ENCODE peak calls at places on chromosomes 5 and 9, in nine cellular contexts. U is anterior cingulate cortex; C is GM20000; I is fibroblast of lung; J is ecto neural progenitor cell; D is nephron progenitor cell; W is amniotic stem cell; X is H9; K is activated CD8-positive, alpha-beta T cell treated with anti-CD3 and anti-CD28 coated beads for 36 hours. S is an unnamed sample.

GRCh38 chr9:85114799-85115198 is 445.3 kb downstream of the NTRK2 start:
- DNase-seq in C (peak; percentile 19), D (no peak), W (no peak), X (no peak), J (no peak), U (no peak), K (no peak), I (no peak), S (no peak)

GRCh38 chr9:31119882-31120481 is 1264.5 kb upstream of the ACO1 start:
- DNase-seq in W (no peak), J (no peak), X (peak; percentile 31), D (no peak), C (peak; percentile 11), I (peak; percentile 51), K (peak; percentile 43), U (no peak), S (no peak)

GRCh38 chr9:123715258-123715657 is 214.7 kb downstream of the DENND1A start:
- DNase-seq in D (no peak), W (no peak), X (no peak), K (no peak), J (no peak), I (no peak), C (no peak), U (no peak), S (no peak)

GRCh38 chr9:19769213-19769612 is 19.6 kb downstream of the SLC24A2 start:
- DNase-seq in I (no peak), K (no peak), U (no peak), D (no peak), J (no peak), C (no peak), W (no peak), X (no peak), S (no peak)

GRCh38 chr9:100756217-100756616 is 178.3 kb downstream of the CAVIN4 start:
- DNase-seq in U (no peak), X (no peak), C (no peak), J (no peak), W (no peak), I (no peak), K (no peak), D (no peak), S (no peak)

GRCh38 chr5:127967323-127967982 is 116.1 kb upstream of the SLC12A2 start:
- DNase-seq in U (no peak), K (no peak), W (no peak), J (no peak), I (no peak), D (no peak), C (no peak), X (no peak), S (no peak)

GRCh38 chr9:91907387-91908292 is 42.4 kb downstream of the ROR2 start:
- DNase-seq in W (no peak), C (no peak), D (no peak), J (no peak), X (no peak), K (no peak), I (no peak), U (no peak), S (no peak)

GRCh38 chr5:56876325-56876724 is 33.1 kb upstream of the SETD9 start:
- DNase-seq in U (no peak), X (no peak), C (no peak), W (no peak), J (no peak), D (no peak), K (no peak), I (no peak), S (no peak)

GRCh38 chr5:151454166-151454565 is 6.8 kb downstream of the SLC36A1 start:
- DNase-seq in K (no peak), I (no peak), W (no peak), J (no peak), X (no peak), U (no peak), D (no peak), C (no peak), S (no peak)

GRCh38 chr9:133738039-133738805 is at the start of gene SARDH:
- DNase-seq in U (no peak), C (peak; percentile 82), W (no peak), I (peak; percentile 48), X (peak; percentile 95), K (peak; percentile 81), J (peak; percentile 86), D (peak; percentile 80), S (peak; percentile 29)

GRCh38 chr5:119131530-119132313 is 60.8 kb downstream of the DMXL1 start:
- DNase-seq in X (no peak), J (no peak), U (no peak), C (no peak), W (no peak), I (no peak), K (no peak), D (no peak), S (no peak)